ENCODE peak calls at places on chromosome 21, in six cellular contexts. Y is esophagus squamous epithelium; O is iPS-NIHi11; Q is activated T-helper 1 cell treated with Interleukin-2 at 50 U/mL for 16 hours; P is caudate nucleus; J is activated CD8-positive, alpha-beta memory T cell treated with anti-CD3 and anti-CD28 coated beads, Interleukin-2, amount 10 ng/mL, durations not matched to agents 7 days and 5 days. L is an unnamed sample.

GRCh38 chr21:45584786-45585185 is 42.5 kb upstream of the SLC19A1 start:
- DNase-seq in O (no peak), J (no peak), Y (no peak), P (no peak), Q (no peak), L (no peak)

GRCh38 chr21:42089093-42089631 is 18.0 kb downstream of the UMODL1 start:
- DNase-seq in O (no peak), J (no peak), Y (no peak), Q (no peak), P (no peak), L (no peak)

GRCh38 chr21:16046625-16047340 is 317.0 kb downstream of the USP25 start:
- DNase-seq in J (no peak), Y (no peak), Q (no peak), P (no peak), O (no peak), L (peak)

GRCh38 chr21:45581322-45581712 is 39.1 kb upstream of the SLC19A1 start:
- DNase-seq in J (no peak), O (no peak), Q (no peak), Y (no peak), P (no peak), L (no peak)

GRCh38 chr21:42313501-42313969 is 1.7 kb downstream of the TFF3 start:
- DNase-seq in Y (no peak), P (no peak), J (peak), O (no peak), Q (no peak), L (no peak)

GRCh38 chr21:44049606-44050005 is 37.5 kb downstream of the TRAPPC10 start:
- DNase-seq in J (no peak), Y (no peak), O (no peak), Q (no peak), P (no peak), L (no peak)

GRCh38 chr21:26120833-26121232 is 49.7 kb downstream of the APP start:
- DNase-seq in Q (no peak), Y (no peak), P (no peak), J (no peak), O (no peak), L (peak)

GRCh38 chr21:32515869-32516268 is 69.5 kb downstream of the TCP10L start:
- DNase-seq in Q (no peak), O (no peak), Y (no peak), P (no peak), J (no peak), L (no peak)

GRCh38 chr21:42621166-42621827 is 32.1 kb upstream of the PDE9A start:
- DNase-seq in Q (no peak), Y (no peak), P (no peak), J (no peak), O (no peak), L (peak)

GRCh38 chr21:43864806-43865470 is at the start of gene AGPAT3:
- DNase-seq in Y (no peak), Q (peak), J (no peak), P (no peak), O (peak), L (no peak)

GRCh38 chr21:44869860-44870747 is 3.4 kb downstream of the PTTG1IP start:
- DNase-seq in Y (no peak), O (no peak), J (no peak), P (no peak), Q (no peak), L (peak)

GRCh38 chr21:44637018-44637850 is at the start of gene KRTAP10-10:
- DNase-seq in P (no peak), O (no peak), Y (no peak), Q (no peak), J (no peak), L (no peak)

GRCh38 chr21:34705032-34705431 is 36.2 kb downstream of the CLIC6 start:
- DNase-seq in O (no peak), P (no peak), Q (no peak), J (no peak), Y (no peak), L (peak)

GRCh38 chr21:35971824-35972223 is 88.5 kb downstream of the SETD4 start:
- DNase-seq in Y (no peak), Q (no peak), O (no peak), P (no peak), J (no peak), L (no peak)

GRCh38 chr21:43758132-43758619 is 17.9 kb downstream of the CSTB start:
- DNase-seq in Q (no peak), P (no peak), J (no peak), Y (no peak), O (no peak), L (no peak)

GRCh38 chr21:23452384-23453083 is 2154.7 kb downstream of the MRPL39 start:
- DNase-seq in Y (no peak), Q (no peak), O (peak), J (no peak), P (no peak), L (no peak)

GRCh38 chr21:34946385-34947121 is 102.5 kb downstream of the RUNX1 start:
- DNase-seq in Y (no peak), O (no peak), J (peak), Q (no peak), P (no peak), L (no peak)

GRCh38 chr21:36027352-36027751 is 33.0 kb downstream of the SETD4 start:
- DNase-seq in J (no peak), P (no peak), Q (no peak), O (no peak), Y (no peak), L (peak)

GRCh38 chr21:45491623-45492022 is 50.6 kb downstream of the SLC19A1 start:
- DNase-seq in Y (no peak), Q (no peak), J (no peak), P (no peak), O (no peak), L (no peak)

GRCh38 chr21:45502006-45502345 is 40.3 kb downstream of the SLC19A1 start:
- DNase-seq in Q (no peak), P (no peak), J (no peak), Y (no peak), O (no peak), L (no peak)

L was measured in bronchial epithelial cell.